ENCODE peak calls at places on chromosomes 12 and 14, in six cellular contexts. Z is CD4-positive, CD25-positive, alpha-beta regulatory T cell; H is K562; M is activated CD4-positive, alpha-beta T cell treated with anti-CD3 and anti-CD28 coated beads, Interleukin-2, amount 50 U/mL, for 48 hours; W is BJ; N is substantia nigra. U is an unnamed sample.

GRCh38 chr14:104504172-104504735 is 75.3 kb upstream of the C14orf180 start:
- DNase-seq in H (no peak), W (no peak), M (no peak), Z (no peak), N (no peak), U (no peak)

GRCh38 chr14:70648374-70648773 is 6.7 kb downstream of the TTC9 start:
- DNase-seq in W (no peak), H (no peak), M (no peak), N (no peak), Z (no peak), U (no peak)

GRCh38 chr14:90759370-90760054 is 56.7 kb downstream of the TTC7B start:
- DNase-seq in H (no peak), N (no peak), M (peak; percentile 8), Z (peak; percentile 68), W (no peak), U (no peak)

GRCh38 chr14:76812093-76812421 is 625 bp downstream of the ANGEL1 start:
- DNase-seq in H (peak; percentile 17), N (no peak), M (no peak), Z (peak; percentile 13), W (no peak), U (peak; percentile 60)

GRCh38 chr14:72075649-72076334 is 143.6 kb downstream of the RGS6 start:
- DNase-seq in M (no peak), W (no peak), H (no peak), Z (no peak), N (no peak), U (no peak)

GRCh38 chr12:53626702-53627169 is 554 bp upstream of the ATF7 start:
- DNase-seq in M (no peak), N (no peak), Z (no peak), W (no peak), H (peak; percentile 14), U (no peak)

GRCh38 chr12:127304751-127305725 is 961.9 kb upstream of the TMEM132C start:
- DNase-seq in H (no peak), Z (no peak), N (no peak), W (no peak), M (no peak), U (no peak)

GRCh38 chr12:89528434-89528833 is 2.6 kb upstream of the POC1B start:
- DNase-seq in M (no peak), N (no peak), W (no peak), H (no peak), Z (no peak), U (no peak)

GRCh38 chr12:103840399-103840880 is 594 bp downstream of the NT5DC3 start:
- DNase-seq in W (no peak), M (peak; percentile 53), Z (peak; percentile 16), H (no peak), N (no peak), U (no peak)

GRCh38 chr12:122064034-122064777 is 14.3 kb upstream of the MLXIP start:
- DNase-seq in N (peak; percentile 51), W (peak; percentile 73), M (peak; percentile 62), H (peak; percentile 99), Z (peak; percentile 45), U (no peak)

GRCh38 chr12:110615171-110615570 is 1.2 kb downstream of the TCTN1 start:
- DNase-seq in Z (no peak), W (no peak), H (no peak), M (no peak), N (no peak), U (no peak)

GRCh38 chr14:36604757-36605505 is 22.5 kb upstream of the NKX2-8 start:
- DNase-seq in N (no peak), H (peak; percentile 63), W (peak; percentile 5), M (peak; percentile 44), Z (peak; percentile 62), U (peak; percentile 31)

GRCh38 chr12:26906704-26907103 is 31.1 kb downstream of the INTS13 start:
- DNase-seq in M (no peak), Z (no peak), N (no peak), H (no peak), W (no peak), U (no peak)

GRCh38 chr14:22791302-22791701 is 23.9 kb downstream of the SLC7A7 start:
- DNase-seq in H (no peak), N (no peak), Z (no peak), W (peak; percentile 41), M (no peak), U (no peak)

GRCh38 chr14:96316087-96316486 is 47.1 kb downstream of the ATG2B start:
- DNase-seq in N (no peak), Z (no peak), H (no peak), M (no peak), W (no peak), U (no peak)